ENCODE peak calls at places on chromosome 6, in four cellular contexts. S is stimulated activated CD8-positive, alpha-beta memory T cell treated with anti-CD3 and anti-CD28 coated beads, Interleukin-15, amount 100 ng/mL, for 4 hours; F is stimulated activated CD4-positive, alpha-beta T cell treated with anti-CD3 and anti-CD28 coated beads, Interleukin-1b, Interleukin-23, amount 100 ng/mL, for 1 hour; H is effector memory CD8-positive, alpha-beta T cell. D is an unnamed sample.

GRCh38 chr6:75934643-75935472 is 137.6 kb downstream of the IMPG1 start:
- DNase-seq in S (no peak), H (peak), F (no peak), D (peak)

GRCh38 chr6:131602913-131603312 is 25.1 kb downstream of the MED23 start:
- DNase-seq in H (no peak), S (no peak), F (no peak), D (no peak)

GRCh38 chr6:27865952-27866369 is 46.2 kb downstream of the OR2B2 start:
- DNase-seq in S (no peak), F (no peak), H (no peak), D (no peak)

GRCh38 chr6:2959909-2960719 is 11.3 kb downstream of the SERPINB6 start:
- DNase-seq in F (no peak), H (no peak), S (no peak), D (no peak)

GRCh38 chr6:19812512-19813119 is 24.6 kb upstream of the ID4 start:
- DNase-seq in F (no peak), S (no peak), H (no peak), D (no peak)

GRCh38 chr6:109455502-109456282 is at the start of gene MICAL1:
- DNase-seq in S (peak), H (peak), F (peak), D (peak)

GRCh38 chr6:133040025-133040838 is 200.9 kb upstream of the EYA4 start:
- DNase-seq in H (no peak), S (no peak), F (no peak), D (no peak)

GRCh38 chr6:112931835-112932234 is 584.7 kb downstream of the RFPL4B start:
- DNase-seq in F (no peak), H (no peak), S (no peak), D (no peak)

GRCh38 chr6:52227495-52227894 is 16.8 kb downstream of the IL17F start:
- DNase-seq in F (no peak), S (no peak), H (no peak), D (no peak)

GRCh38 chr6:11265932-11266331 is 33.5 kb upstream of the NEDD9 start:
- DNase-seq in F (no peak), H (no peak), S (no peak), D (no peak)

GRCh38 chr6:42509765-42510164 is 54.1 kb upstream of the UBR2 start:
- DNase-seq in S (no peak), F (no peak), H (no peak), D (no peak)

GRCh38 chr6:3905853-3906190 is 56.6 kb downstream of the FAM50B start:
- DNase-seq in F (no peak), S (no peak), H (no peak), D (no peak)

GRCh38 chr6:30129818-30130679 is 5.9 kb upstream of the TRIM40 start:
- DNase-seq in H (no peak), S (no peak), F (no peak), D (no peak)

GRCh38 chr6:30769088-30769852 is 24.9 kb upstream of the IER3 start:
- DNase-seq in S (peak), F (peak), H (peak), D (no peak)

GRCh38 chr6:150006961-150007464 is 18.3 kb downstream of the RAET1L start:
- DNase-seq in H (no peak), S (no peak), F (no peak), D (no peak)

GRCh38 chr6:149919834-149920225 is 3.1 kb downstream of the RAET1G start:
- DNase-seq in F (no peak), S (no peak), H (no peak), D (no peak)

GRCh38 chr6:136249336-136249735 is 775 bp downstream of the MTFR2 start:
- DNase-seq in H (no peak), S (no peak), F (no peak), D (no peak)

GRCh38 chr6:122610690-122611455 is 668 bp downstream of the PKIB start:
- DNase-seq in S (no peak), F (no peak), H (no peak), D (no peak)

GRCh38 chr6:71977860-71978259 is 91.5 kb downstream of the RIMS1 start:
- DNase-seq in F (no peak), S (no peak), H (no peak), D (no peak)

GRCh38 chr6:147161974-147162495 is 42.2 kb upstream of the STXBP5 start:
- DNase-seq in F (no peak), H (no peak), S (no peak), D (no peak)

GRCh38 chr6:104682722-104683643 is 176.7 kb downstream of the HACE1 start:
- DNase-seq in F (peak), H (peak), S (peak), D (no peak)